ENCODE peak calls at places on chromosomes 4 and X, in eight cellular contexts. I, C, T, J, D, V, U and O are unnamed samples. For H3K4me1, the result is how much of the 10 kb centered on the place peaks cover.

GRCh38 chr4:141642711-141643110 is 6.3 kb downstream of the IL15 start:
- DNase-seq in U (no peak), D (no peak), V (no peak), C (no peak), J (no peak), T (no peak), I (no peak), O (no peak)

GRCh38 chr4:156475322-156475721 is 496.3 kb downstream of the PDGFC start:
- DNase-seq in J (peak), T (no peak), I (no peak), V (no peak), U (peak), C (no peak), D (no peak), O (no peak)

GRCh38 chrX:133179500-133179899 is 38.7 kb downstream of the TFDP3 start:
- DNase-seq in I (no peak), C (no peak), V (no peak), D (no peak), U (no peak), T (no peak), J (no peak), O (no peak)

GRCh38 chr4:183284965-183285364 is 35.1 kb downstream of the CLDN22 start:
- DNase-seq in V (no peak), C (no peak), I (no peak), U (no peak), J (no peak), D (no peak), T (no peak), O (no peak)

GRCh38 chr4:173930329-173930967 is 353.0 kb downstream of the FBXO8 start:
- DNase-seq in D (no peak), T (no peak), J (no peak), C (no peak), U (no peak), I (no peak), V (no peak), O (no peak)

GRCh38 chr4:15963001-15963451 is at the start of gene FGFBP2:
- DNase-seq in C (no peak), J (peak), D (peak), I (peak), V (peak), U (peak), T (no peak), O (peak)

GRCh38 chr4:40448875-40449274 is 113.7 kb downstream of the CHRNA9 start:
- DNase-seq in I (no peak), U (no peak), D (peak), C (no peak), J (no peak), V (no peak), T (no peak), O (no peak)

GRCh38 chrX:370244-370962 is 16.3 kb downstream of the PPP2R3B start:
- DNase-seq in T (no peak), C (no peak), I (peak), U (no peak), D (no peak), J (no peak), V (no peak), O (no peak)

GRCh38 chrX:13283968-13284914 is 35.6 kb downstream of the ATXN3L start:
- DNase-seq in C (no peak), V (no peak), T (no peak), J (no peak), I (no peak), D (no peak), U (peak), O (no peak)

GRCh38 chr4:77095101-77095826 is 19.5 kb upstream of the CCNI start:
- DNase-seq in J (peak), I (peak), V (peak), T (peak), C (peak), D (peak), U (peak), O (peak)

DNA sequence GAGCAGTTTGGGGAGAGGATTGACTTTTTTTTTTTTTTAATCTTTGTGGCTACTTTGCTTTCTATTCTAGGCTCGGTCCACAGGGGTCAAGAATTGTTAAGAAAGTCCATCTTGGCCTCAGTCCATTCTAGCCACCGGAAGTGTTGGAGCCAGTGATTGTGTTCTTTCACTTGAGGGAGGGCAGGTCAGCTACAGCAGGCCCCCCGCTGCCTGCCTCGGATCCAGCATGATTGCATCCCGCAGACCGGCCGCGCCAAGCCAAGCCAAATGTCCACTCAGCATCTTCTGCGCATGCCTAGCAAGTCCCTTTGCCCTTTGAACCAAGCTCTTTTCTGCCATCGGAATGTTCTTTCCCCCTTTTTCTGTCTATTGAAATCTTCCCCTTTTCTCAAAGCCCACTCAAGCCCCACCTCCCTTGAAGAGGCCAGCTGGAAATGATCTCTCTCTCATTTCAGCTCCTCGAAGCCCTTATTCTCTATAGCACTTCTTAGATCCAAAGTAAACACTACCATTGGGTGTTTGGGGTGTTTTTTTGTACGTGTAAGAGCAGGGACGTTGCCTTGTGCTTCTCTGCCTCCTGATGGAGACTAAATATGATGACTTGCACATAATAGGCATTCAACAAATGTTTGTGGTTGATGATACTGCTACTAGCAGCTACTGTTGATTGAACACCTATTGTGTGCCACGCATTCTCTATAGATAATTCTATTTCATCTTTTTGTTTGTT is 147.8 kb upstream of the BCOR start:
- DNase-seq in V (no peak), C (no peak), J (no peak), T (peak), U (no peak), D (no peak), I (peak), O (no peak)
- H3K4me3 ChIP-seq in V (no peak), C (no peak), J (no peak), T (no peak), U (no peak), D (no peak), I (no peak), O (no peak)

DNA sequence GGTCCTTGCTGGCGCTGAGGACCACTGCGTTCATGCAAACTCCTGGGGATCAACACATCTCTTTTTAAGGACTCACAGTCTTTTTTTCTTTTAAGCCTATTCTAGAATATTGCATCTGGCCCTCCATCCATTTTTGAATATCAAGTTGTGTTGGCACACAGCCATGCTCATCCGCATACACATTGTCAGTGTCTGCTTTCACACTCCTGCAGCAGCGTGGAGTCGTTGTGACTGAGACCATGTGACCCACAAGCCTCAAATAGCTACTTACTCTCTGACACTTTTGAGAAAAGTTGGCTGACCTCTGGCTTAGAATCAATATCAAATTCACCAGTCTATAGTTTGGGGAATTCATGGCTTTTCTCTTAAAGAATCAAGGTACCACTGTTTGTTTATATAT is 191.8 kb upstream of the S100G start:
- DNase-seq in U (no peak), J (no peak), C (no peak), D (no peak), V (no peak), T (no peak), I (no peak), O (no peak)
- H3K4me1 ChIP-seq in U (under half), J (under half), C (under half), D (under half), V (under half), T (under half), I (under half), O (under half)

GRCh38 chr4:41976775-41977516 is 4.6 kb upstream of the DCAF4L1 start:
- DNase-seq in I (no peak), T (no peak), U (no peak), D (no peak), C (no peak), J (no peak), V (no peak), O (no peak)
- H3K27ac ChIP-seq in I (no peak), T (no peak), U (no peak), D (no peak), C (no peak), J (no peak), V (no peak), O (no peak)

GRCh38 chr4:101597204-101597603 is 193.3 kb upstream of the BANK1 start:
- DNase-seq in I (no peak), D (no peak), U (peak), V (no peak), T (no peak), C (no peak), J (no peak), O (peak)
- H3K4me3 ChIP-seq in I (no peak), D (no peak), U (no peak), V (no peak), T (no peak), C (no peak), J (no peak), O (no peak)

GRCh38 chrX:48681539-48682183 is 1.9 kb upstream of the WAS start:
- DNase-seq in J (no peak), I (no peak), D (no peak), U (no peak), C (no peak), T (no peak), V (no peak), O (no peak)

GRCh38 chrX:48676106-48676892 is 7.3 kb upstream of the WAS start:
- DNase-seq in C (peak), D (peak), T (peak), V (peak), U (peak), J (peak), I (peak), O (peak)

GRCh38 chrX:48676893-48677270 is 6.7 kb upstream of the WAS start:
- DNase-seq in V (peak), I (peak), D (peak), J (no peak), T (no peak), C (peak), U (peak), O (no peak)

GRCh38 chrX:48683411-48683982 is at the start of gene WAS:
- DNase-seq in U (no peak), D (no peak), T (peak), J (no peak), C (peak), I (peak), V (no peak), O (peak)

GRCh38 chrX:48677456-48678030 is 6.1 kb upstream of the WAS start:
- DNase-seq in T (no peak), V (no peak), D (no peak), I (no peak), U (no peak), C (no peak), J (no peak), O (no peak)
- H3K4me1 ChIP-seq in T (under half), V (under half), D (under half), I (under half), U (under half), C (under half), J (under half), O (under half)